ENCODE peak calls at places on chromosomes 7 and 10, in five cellular contexts. W is K562, F is HepG2, U is GM12878, K is H1. A is an unnamed sample.

GRCh38 chr10:89589091-89589725 is 53.8 kb upstream of the SLC16A12 start:
- DNase-seq in K (no peak), U (no peak), F (no peak), W (no peak), A (no peak)

GRCh38 chr7:85287126-85287825 is 100.4 kb upstream of the SEMA3D start:
- DNase-seq in F (no peak), W (no peak), U (no peak), K (no peak), A (no peak)

GRCh38 chr7:139775829-139776266 is 1.9 kb downstream of the HIPK2 start:
- DNase-seq in U (peak; percentile 44), F (peak; percentile 69), W (peak; percentile 86), K (peak; percentile 55), A (peak; percentile 42)

GRCh38 chr10:71293446-71294090 is 25.5 kb upstream of the SLC29A3 start:
- DNase-seq in U (no peak), K (no peak), F (no peak), W (no peak), A (no peak)

GRCh38 chr10:130377986-130378545 is 241.9 kb downstream of the GLRX3 start:
- DNase-seq in U (no peak), F (no peak), K (no peak), W (no peak), A (no peak)

GRCh38 chr7:149622444-149623210 is 125.0 kb upstream of the ZNF746 start:
- DNase-seq in W (no peak), F (no peak), K (no peak), U (no peak), A (no peak)

GRCh38 chr7:107486041-107486440 is 16.2 kb downstream of the GPR22 start:
- DNase-seq in U (no peak), F (no peak), K (no peak), W (no peak), A (no peak)

GRCh38 chr7:30912986-30913671 is 1.5 kb downstream of the AQP1 start:
- DNase-seq in K (no peak), W (no peak), F (no peak), U (no peak), A (no peak)

GRCh38 chr10:62373995-62374861 is at the start of gene ZNF365:
- DNase-seq in K (peak; percentile 71), F (no peak), U (no peak), W (no peak), A (peak; percentile 64)

GRCh38 chr7:142485617-142486226 is 227.9 kb upstream of the PRSS58 start:
- DNase-seq in U (no peak), F (no peak), W (peak; percentile 57), K (peak; percentile 70), A (peak; percentile 63)

GRCh38 chr7:92729172-92729571 is 107.2 kb downstream of the CDK6 start:
- DNase-seq in F (no peak), W (no peak), U (no peak), K (no peak), A (no peak)

GRCh38 chr7:100215895-100216294 is 3.9 kb upstream of the PVRIG start:
- DNase-seq in K (no peak), W (no peak), F (no peak), U (no peak), A (no peak)

GRCh38 chr10:97117372-97117771 is 68.4 kb downstream of the SLIT1 start:
- DNase-seq in K (no peak), U (no peak), F (no peak), W (peak; percentile 18), A (no peak)

GRCh38 chr10:73802276-73802991 is 9.0 kb downstream of the NDST2 start:
- DNase-seq in U (no peak), F (no peak), K (no peak), W (no peak), A (no peak)

GRCh38 chr10:78081292-78081691 is 47.6 kb downstream of the RPS24 start:
- DNase-seq in U (no peak), F (no peak), K (no peak), W (no peak), A (no peak)

GRCh38 chr10:132606536-132607316 is 69.1 kb downstream of the INPP5A start:
- DNase-seq in W (peak; percentile 8), K (no peak), F (peak; percentile 7), U (no peak), A (no peak)

GRCh38 chr7:3371601-3372000 is 70.5 kb downstream of the SDK1 start:
- DNase-seq in U (no peak), F (no peak), K (no peak), W (no peak), A (no peak)
- TF ChIP-seq ATF3 in U (no peak), F (no peak), K (no peak), W (no peak), A (no peak)

DNA sequence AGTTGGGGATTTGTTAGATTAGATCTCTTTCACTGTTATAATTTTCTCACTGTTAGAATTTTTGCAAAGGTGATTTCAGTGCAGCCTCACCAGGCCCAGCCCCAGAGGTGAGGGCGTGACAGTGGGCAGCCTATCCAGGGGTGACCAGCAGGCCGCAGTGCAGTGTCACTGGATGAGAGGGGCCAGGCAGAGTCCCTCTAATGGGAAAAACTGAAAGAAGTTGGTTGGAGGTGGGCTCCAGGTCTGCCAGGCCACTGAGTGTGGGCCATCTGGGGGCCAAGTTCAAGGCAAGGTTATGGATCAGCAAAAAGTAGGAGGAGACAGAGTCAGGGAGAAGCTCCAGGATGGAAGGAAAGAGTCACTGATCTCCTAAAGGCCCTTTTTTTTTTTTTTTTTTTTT is 90.5 kb upstream of the SDK1 start:
- DNase-seq in F (no peak), W (no peak), K (peak; percentile 54), U (no peak), A (peak; percentile 47)
- TF ChIP-seq ATF2 in F (no peak), W (no peak), K (no peak), U (no peak), A (no peak)

GRCh38 chr7:82810558-82811259 is 352.0 kb downstream of the PCLO start:
- DNase-seq in K (no peak), U (no peak), W (peak; percentile 10), F (peak; percentile 18), A (no peak)

GRCh38 chr7:82818091-82818620 is 344.5 kb downstream of the PCLO start:
- DNase-seq in K (no peak), F (no peak), U (no peak), W (no peak), A (no peak)

GRCh38 chr7:82821037-82821436 is 341.6 kb downstream of the PCLO start:
- DNase-seq in U (no peak), K (no peak), W (no peak), F (no peak), A (no peak)

GRCh38 chr7:82816272-82816671 is 346.4 kb downstream of the PCLO start:
- DNase-seq in K (no peak), U (no peak), W (no peak), F (no peak), A (peak; percentile 38)
- TF ChIP-seq ATF3 in K (no peak), U (no peak), W (no peak), F (no peak), A (no peak)

DNA sequence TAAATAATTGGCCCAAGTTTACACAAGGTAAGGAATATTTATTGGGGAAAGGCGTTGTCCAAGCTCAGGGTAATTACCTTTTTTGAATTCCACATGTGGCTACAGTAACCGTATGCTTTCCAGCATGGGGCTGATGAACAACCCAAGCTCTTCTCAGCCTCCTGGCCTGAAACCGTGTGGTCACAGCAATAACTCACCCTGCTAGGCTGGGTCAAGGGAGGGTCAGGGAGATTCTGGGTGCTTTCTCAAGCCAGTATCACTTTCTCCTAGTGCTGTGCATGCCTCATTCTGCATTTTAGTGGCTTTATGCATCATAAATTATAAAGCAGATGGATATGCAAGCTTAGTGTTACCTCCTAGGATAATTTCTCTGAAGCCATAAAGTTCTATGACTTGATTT is 273.9 kb downstream of the PAXIP1 start:
- DNase-seq in K (no peak), W (no peak), F (no peak), U (no peak), A (no peak)
- TF ChIP-seq ATF2 in K (no peak), W (no peak), F (no peak), U (no peak), A (no peak)

GRCh38 chr7:151424799-151425198 is 15.0 kb upstream of the WDR86 start:
- DNase-seq in U (no peak), K (no peak), F (no peak), W (no peak), A (no peak)
- TF ChIP-seq ATF3 in U (no peak), K (no peak), F (no peak), W (no peak), A (no peak)

GRCh38 chr7:6536262-6536770 is 14.9 kb downstream of the GRID2IP start:
- DNase-seq in W (no peak), K (peak; percentile 63), F (no peak), U (no peak), A (peak; percentile 39)

GRCh38 chr7:6532516-6532915 is 18.7 kb downstream of the GRID2IP start:
- DNase-seq in W (no peak), K (no peak), U (no peak), F (no peak), A (no peak)

GRCh38 chr7:6536899-6537298 is 14.4 kb downstream of the GRID2IP start:
- DNase-seq in F (no peak), U (no peak), K (peak; percentile 81), W (no peak), A (peak; percentile 87)

GRCh38 chr7:6531492-6532279 is 19.6 kb downstream of the GRID2IP start:
- DNase-seq in W (no peak), F (no peak), U (no peak), K (no peak), A (no peak)

GRCh38 chr7:6533893-6534804 is 17.1 kb downstream of the GRID2IP start:
- DNase-seq in W (no peak), F (no peak), K (no peak), U (peak; percentile 7), A (no peak)
- TF ChIP-seq ATF2 in W (no peak), F (no peak), K (no peak), U (no peak), A (no peak)

A was measured in WTC11.